ENCODE peak calls at places on chromosomes 13 and 19, in ten cellular contexts. G is ovary, B is prostate gland, V is uterus, H is esophagus squamous epithelium, O is endothelial cell of umbilical vein, Q is body of pancreas, K is transverse colon, F is sigmoid colon, P is breast epithelium. R is an unnamed sample.

GRCh38 chr13:40389081-40389641 is 277.3 kb downstream of the FOXO1 start:
- DNase-seq in G (no peak), B (no peak), V (no peak), H (no peak), O (no peak), Q (no peak), K (no peak), F (no peak), P (no peak), R (no peak)

GRCh38 chr13:104975272-104975671 is 1560.2 kb downstream of the EFNB2 start:
- DNase-seq in G (no peak), B (no peak), V (no peak), H (no peak), O (no peak), Q (no peak), K (no peak), F (no peak), P (no peak), R (no peak)

GRCh38 chr19:34145741-34146202 is 26.5 kb upstream of the LSM14A start:
- DNase-seq in G (peak), B (peak), V (peak), H (no peak), O (peak), Q (peak), K (peak), F (no peak), P (no peak), R (peak)

GRCh38 chr19:49506575-49507105 is 5.8 kb upstream of the FCGRT start:
- DNase-seq in G (no peak), B (no peak), V (no peak), H (no peak), O (peak), Q (peak), K (peak), F (no peak), P (no peak), R (no peak)

GRCh38 chr19:46724468-46724867 is 7.6 kb upstream of the PRKD2 start:
- DNase-seq in G (no peak), B (no peak), V (no peak), H (no peak), O (no peak), Q (no peak), K (no peak), F (no peak), P (no peak), R (no peak)

GRCh38 chr13:29436291-29436690 is 159.2 kb downstream of the SLC7A1 start:
- DNase-seq in G (no peak), B (no peak), V (peak), H (no peak), O (peak), Q (no peak), K (no peak), F (no peak), P (no peak), R (no peak)

GRCh38 chr13:99256709-99257108 is 1.5 kb downstream of the GPR18 start:
- DNase-seq in G (no peak), B (no peak), V (no peak), H (no peak), O (no peak), Q (no peak), K (no peak), F (no peak), P (no peak), R (no peak)

GRCh38 chr13:84431646-84432045 is 549.4 kb upstream of the SLITRK1 start:
- DNase-seq in G (no peak), B (no peak), V (no peak), H (no peak), O (no peak), Q (no peak), K (no peak), F (no peak), P (no peak), R (no peak)

GRCh38 chr19:9535934-9536333 is 2.5 kb downstream of the ZNF426 start:
- DNase-seq in G (no peak), B (no peak), V (no peak), H (no peak), O (no peak), Q (no peak), K (no peak), F (no peak), P (no peak), R (no peak)

GRCh38 chr13:107838592-107839161 is 376.7 kb downstream of the LIG4 start:
- DNase-seq in G (no peak), B (no peak), V (no peak), H (no peak), O (no peak), Q (no peak), K (no peak), F (no peak), P (no peak), R (no peak)

GRCh38 chr19:46731007-46731501 is 14.1 kb upstream of the PRKD2 start:
- DNase-seq in G (no peak), B (no peak), V (no peak), H (no peak), O (peak), Q (peak), K (no peak), F (no peak), P (no peak), R (no peak)

GRCh38 chr13:98858206-98858605 is 105.7 kb upstream of the SLC15A1 start:
- DNase-seq in G (no peak), B (no peak), V (no peak), H (no peak), O (no peak), Q (no peak), K (no peak), F (no peak), P (no peak), R (no peak)

GRCh38 chr13:100209857-100210580 is 121.1 kb downstream of the PCCA start:
- DNase-seq in G (no peak), B (no peak), V (no peak), H (no peak), O (peak), Q (no peak), K (no peak), F (no peak), P (no peak), R (no peak)

GRCh38 chr13:104253063-104253680 is 1187.0 kb upstream of the SLC10A2 start:
- DNase-seq in G (no peak), B (no peak), V (no peak), H (no peak), O (peak), Q (no peak), K (no peak), F (no peak), P (no peak), R (no peak)

GRCh38 chr13:58080806-58081205 is 449.3 kb downstream of the PCDH17 start:
- DNase-seq in G (no peak), B (no peak), V (no peak), H (no peak), O (no peak), Q (no peak), K (no peak), F (no peak), P (no peak), R (no peak)

GRCh38 chr19:55080915-55081772 is 5.5 kb downstream of the EPS8L1 start:
- DNase-seq in G (no peak), B (peak), V (no peak), H (no peak), O (peak), Q (peak), K (peak), F (no peak), P (peak), R (peak)

GRCh38 chr13:77033717-77034302 is 6.9 kb upstream of the FBXL3 start:
- DNase-seq in G (no peak), B (peak), V (no peak), H (no peak), O (no peak), Q (no peak), K (no peak), F (no peak), P (no peak), R (no peak)

GRCh38 chr13:32837307-32837972 is 178.8 kb upstream of the KL start:
- DNase-seq in G (no peak), B (no peak), V (no peak), H (no peak), O (no peak), Q (no peak), K (no peak), F (no peak), P (no peak), R (no peak)

GRCh38 chr19:47973529-47973928 is 18.4 kb downstream of the BSPH1 start:
- DNase-seq in G (no peak), B (no peak), V (no peak), H (no peak), O (no peak), Q (no peak), K (no peak), F (no peak), P (no peak), R (no peak)

GRCh38 chr13:64278493-64278892 is 2862.8 kb upstream of the PCDH20 start:
- DNase-seq in G (no peak), B (no peak), V (no peak), H (no peak), O (peak), Q (no peak), K (no peak), F (no peak), P (no peak), R (no peak)

GRCh38 chr13:27926644-27927434 is 7.0 kb downstream of the PDX1 start:
- DNase-seq in G (no peak), B (no peak), V (no peak), H (no peak), O (no peak), Q (no peak), K (no peak), F (no peak), P (no peak), R (no peak)

GRCh38 chr19:11088508-11089253 is 582 bp upstream of the LDLR start:
- DNase-seq in G (peak), B (no peak), V (no peak), H (no peak), O (no peak), Q (no peak), K (no peak), F (peak), P (no peak), R (no peak)

GRCh38 chr13:82898625-82899024 is 983.6 kb downstream of the SLITRK1 start:
- DNase-seq in G (no peak), B (no peak), V (no peak), H (no peak), O (no peak), Q (no peak), K (no peak), F (no peak), P (no peak), R (no peak)

GRCh38 chr13:79749985-79750551 is 269.1 kb downstream of the NDFIP2 start:
- DNase-seq in G (peak), B (peak), V (peak), H (no peak), O (peak), Q (peak), K (peak), F (peak), P (no peak), R (peak)

GRCh38 chr19:10289167-10289835 is 451 bp upstream of the ICAM5 start:
- DNase-seq in G (no peak), B (no peak), V (no peak), H (no peak), O (no peak), Q (no peak), K (peak), F (no peak), P (no peak), R (peak)

GRCh38 chr13:24995225-24995804 is 100.6 kb upstream of the PABPC3 start:
- DNase-seq in G (peak), B (peak), V (peak), H (no peak), O (peak), Q (peak), K (peak), F (peak), P (no peak), R (no peak)

GRCh38 chr13:53064721-53065120 is 36.1 kb downstream of the OLFM4 start:
- DNase-seq in G (no peak), B (no peak), V (peak), H (no peak), O (no peak), Q (peak), K (no peak), F (no peak), P (no peak), R (no peak)

GRCh38 chr19:10551698-10552301 is 8.1 kb downstream of the ATG4D start:
- DNase-seq in G (no peak), B (no peak), V (no peak), H (no peak), O (no peak), Q (peak), K (peak), F (no peak), P (no peak), R (no peak)

GRCh38 chr13:40145139-40145538 is 489.7 kb downstream of the COG6 start:
- DNase-seq in G (no peak), B (no peak), V (no peak), H (no peak), O (no peak), Q (no peak), K (no peak), F (no peak), P (no peak), R (no peak)

GRCh38 chr19:51422053-51422448 is 4.6 kb upstream of the SIGLEC10 start:
- DNase-seq in G (peak), B (peak), V (no peak), H (peak), O (peak), Q (peak), K (peak), F (peak), P (peak), R (peak)

GRCh38 chr13:95122063-95122462 is 179.2 kb downstream of the ABCC4 start:
- DNase-seq in G (no peak), B (no peak), V (no peak), H (no peak), O (no peak), Q (no peak), K (no peak), F (no peak), P (no peak), R (no peak)

GRCh38 chr13:45207319-45207718 is 6.5 kb upstream of the KCTD4 start:
- DNase-seq in G (no peak), B (no peak), V (no peak), H (no peak), O (no peak), Q (no peak), K (no peak), F (no peak), P (no peak), R (no peak)

GRCh38 chr13:30735025-30735967 is at the start of gene ALOX5AP:
- DNase-seq in G (no peak), B (no peak), V (no peak), H (no peak), O (no peak), Q (peak), K (peak), F (no peak), P (no peak), R (no peak)

GRCh38 chr13:30737511-30738342 is 2.4 kb downstream of the ALOX5AP start:
- DNase-seq in G (no peak), B (no peak), V (no peak), H (no peak), O (no peak), Q (peak), K (no peak), F (no peak), P (no peak), R (no peak)

GRCh38 chr13:30734434-30734833 is 909 bp upstream of the ALOX5AP start:
- DNase-seq in G (no peak), B (no peak), V (no peak), H (no peak), O (no peak), Q (no peak), K (no peak), F (no peak), P (no peak), R (no peak)

GRCh38 chr13:30736921-30737320 is 1.6 kb downstream of the ALOX5AP start:
- DNase-seq in G (no peak), B (no peak), V (no peak), H (no peak), O (no peak), Q (no peak), K (no peak), F (no peak), P (no peak), R (no peak)

GRCh38 chr13:30736461-30736860 is 1.1 kb downstream of the ALOX5AP start:
- DNase-seq in G (no peak), B (no peak), V (no peak), H (no peak), O (no peak), Q (no peak), K (no peak), F (no peak), P (no peak), R (no peak)
- H3K4me3 ChIP-seq in G (no peak), B (no peak), V (no peak), H (peak), O (no peak), Q (no peak), K (no peak), F (no peak), P (peak), R (no peak)

GRCh38 chr19:38719761-38720558 is 24.3 kb downstream of the CAPN12 start:
- DNase-seq in G (peak), B (no peak), V (no peak), H (no peak), O (no peak), Q (no peak), K (no peak), F (no peak), P (no peak), R (no peak)

GRCh38 chr19:38717051-38717450 is 27.2 kb downstream of the CAPN12 start:
- DNase-seq in G (no peak), B (no peak), V (no peak), H (no peak), O (no peak), Q (no peak), K (no peak), F (no peak), P (no peak), R (no peak)

GRCh38 chr19:38717855-38718254 is 26.4 kb downstream of the CAPN12 start:
- DNase-seq in G (no peak), B (no peak), V (no peak), H (no peak), O (no peak), Q (no peak), K (no peak), F (no peak), P (no peak), R (no peak)

GRCh38 chr19:38720559-38721236 is 23.6 kb downstream of the CAPN12 start:
- DNase-seq in G (no peak), B (no peak), V (no peak), H (no peak), O (no peak), Q (no peak), K (no peak), F (no peak), P (no peak), R (no peak)

DNA sequence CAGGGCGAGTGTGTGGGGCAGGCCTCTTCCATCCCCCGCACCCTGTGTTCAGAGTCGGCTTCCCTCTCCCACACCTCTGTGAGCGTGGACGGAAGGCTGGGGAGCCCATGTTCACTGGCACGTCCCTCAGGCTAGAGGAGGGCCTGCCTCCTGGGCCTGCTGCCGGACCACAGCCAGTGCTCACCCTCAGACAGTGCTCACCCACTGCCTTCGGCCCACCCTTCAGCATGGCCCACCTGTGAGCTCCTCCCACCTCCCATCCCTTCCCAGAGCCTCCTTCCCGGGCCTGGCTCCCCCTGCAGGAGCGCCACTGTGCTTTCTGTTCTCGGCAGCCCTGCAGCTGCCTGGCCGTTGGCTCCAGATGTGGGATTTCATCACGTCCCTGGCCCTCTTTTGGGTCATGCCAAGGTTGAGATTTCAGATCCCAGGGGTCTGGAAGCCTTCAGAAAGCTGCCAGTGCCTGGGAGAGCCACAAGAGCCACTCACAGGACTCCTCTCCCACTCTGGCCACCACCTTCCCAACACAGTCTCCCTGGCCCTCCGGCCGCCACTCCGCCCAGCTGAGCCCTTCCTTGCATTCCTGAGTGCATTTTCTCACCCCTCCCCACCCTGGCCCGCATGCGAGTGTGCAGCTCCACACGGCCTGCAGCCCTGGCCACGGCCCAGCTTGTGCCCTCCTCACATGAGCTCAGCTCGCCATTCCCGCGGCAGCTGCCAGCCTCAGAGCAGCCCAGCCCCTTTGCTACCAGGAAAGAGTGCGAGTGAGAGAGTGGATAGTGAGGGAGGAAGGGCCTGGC is 25.3 kb downstream of the CAPN12 start:
- DNase-seq in G (peak), B (no peak), V (no peak), H (no peak), O (no peak), Q (peak), K (no peak), F (peak), P (no peak), R (no peak)
- TF ChIP-seq CTCF in G (no peak), B (no peak), V (peak), H (no peak), O (peak), Q (peak), K (no peak), F (peak), P (no peak), R (no peak)

GRCh38 chr19:16571689-16572331 is 405 bp downstream of the SLC35E1 start:
- DNase-seq in G (peak), B (peak), V (no peak), H (no peak), O (peak), Q (peak), K (peak), F (no peak), P (no peak), R (no peak)
- TF ChIP-seq POLR2A in G (no peak), B (no peak), V (no peak), H (no peak), O (no peak), Q (no peak), K (no peak), F (no peak), P (no peak), R (no peak)

DNA sequence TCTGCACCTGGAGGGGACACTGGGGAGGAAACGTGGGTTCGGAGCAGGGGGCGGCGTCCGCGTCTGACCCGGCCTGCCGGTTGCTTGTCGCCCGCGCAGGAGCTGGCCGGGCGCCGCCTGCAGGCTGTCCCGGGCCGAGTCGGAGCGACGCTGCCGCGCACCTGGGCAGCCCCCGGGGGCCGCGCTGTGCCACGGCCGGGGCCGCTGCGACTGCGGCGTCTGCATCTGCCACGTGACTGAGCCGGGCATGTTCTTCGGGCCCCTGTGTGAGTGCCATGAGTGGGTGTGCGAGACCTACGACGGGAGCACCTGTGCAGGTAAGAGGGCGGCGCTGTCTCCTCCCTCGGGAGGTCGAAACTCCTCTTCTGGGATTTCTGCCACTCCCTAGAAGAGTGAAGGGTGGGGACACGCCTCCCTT is 1.3 kb downstream of the ITGBL1 start:
- DNase-seq in G (no peak), B (no peak), V (no peak), H (no peak), O (peak), Q (peak), K (peak), F (no peak), P (no peak), R (no peak)
- H3K4me3 ChIP-seq in G (peak), B (peak), V (peak), H (peak), O (peak), Q (no peak), K (peak), F (no peak), P (peak), R (peak)

DNA sequence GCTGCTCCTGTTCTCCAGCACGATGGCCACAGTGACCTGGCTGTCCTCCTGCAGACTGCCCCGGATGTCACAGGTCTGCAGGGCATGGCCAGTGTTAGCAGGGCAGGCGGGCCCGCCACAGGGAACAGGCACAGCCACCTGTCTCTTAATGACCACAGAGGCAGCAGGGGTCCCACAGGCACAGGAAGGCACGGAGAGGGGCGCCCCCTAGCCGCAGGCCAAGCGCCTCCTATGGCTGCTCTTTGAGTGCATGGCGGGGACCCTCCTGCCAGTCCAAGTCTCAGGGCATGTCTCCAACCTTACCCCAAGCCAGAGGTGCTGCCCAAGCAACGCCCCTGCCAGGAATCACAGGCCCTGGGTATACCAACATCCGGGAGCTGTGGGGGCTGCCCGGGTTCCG is 14.1 kb downstream of the IZUMO4 start:
- DNase-seq in G (no peak), B (no peak), V (no peak), H (no peak), O (no peak), Q (no peak), K (no peak), F (no peak), P (no peak), R (no peak)
- TF ChIP-seq CTCF in G (no peak), B (no peak), V (no peak), H (no peak), O (no peak), Q (no peak), K (no peak), F (no peak), P (no peak), R (no peak)